ENCODE peak calls at places on chromosomes 11 and 22, in five cellular contexts. A is heart right ventricle, G is Caco-2, T is lung, M is neural progenitor cell. I is an unnamed sample.

GRCh38 chr11:63939351-63939920 is 634 bp downstream of the NAA40 start:
- DNase-seq in A (no peak), G (peak; percentile 53), T (no peak), M (no peak), I (no peak)

GRCh38 chr22:32696089-32696488 is 105.4 kb upstream of the TIMP3 start:
- DNase-seq in A (no peak), G (no peak), T (no peak), M (no peak), I (no peak)

GRCh38 chr11:90847268-90847886 is 624.5 kb upstream of the CHORDC1 start:
- DNase-seq in A (no peak), G (no peak), T (no peak), M (no peak), I (no peak)

GRCh38 chr11:28169816-28170215 is 61.6 kb downstream of the METTL15 start:
- DNase-seq in A (no peak), G (no peak), T (no peak), M (no peak), I (no peak)

GRCh38 chr11:2799881-2800654 is 85.5 kb downstream of the CDKN1C start:
- DNase-seq in A (no peak), G (peak; percentile 26), T (peak; percentile 22), M (no peak), I (peak; percentile 41)

GRCh38 chr11:69088676-69089146 is 40.0 kb downstream of the TPCN2 start:
- DNase-seq in A (peak; percentile 79), G (peak; percentile 90), T (peak; percentile 79), M (peak; percentile 86), I (peak; percentile 73)

GRCh38 chr22:27292542-27293298 is 508.8 kb downstream of the MN1 start:
- DNase-seq in A (no peak), G (no peak), T (no peak), M (peak; percentile 46), I (no peak)

GRCh38 chr22:41403532-41404318 is 22.0 kb downstream of the TEF start:
- DNase-seq in A (peak; percentile 91), G (peak; percentile 82), T (peak; percentile 89), M (peak; percentile 92), I (peak; percentile 95)

GRCh38 chr22:45082795-45083194 is 73.0 kb upstream of the PHF21B start:
- DNase-seq in A (no peak), G (no peak), T (no peak), M (peak; percentile 52), I (no peak)

GRCh38 chr11:45045692-45046471 is 95.2 kb upstream of the TP53I11 start:
- DNase-seq in A (peak; percentile 59), G (no peak), T (peak; percentile 48), M (no peak), I (no peak)

GRCh38 chr11:94519478-94520084 is 7.3 kb downstream of the C11orf97 start:
- DNase-seq in A (no peak), G (no peak), T (no peak), M (peak; percentile 40), I (no peak)

GRCh38 chr11:127531167-127531566 is 530.6 kb upstream of the KIRREL3 start:
- DNase-seq in A (no peak), G (no peak), T (no peak), M (no peak), I (no peak)

GRCh38 chr11:12840871-12841516 is 166.8 kb downstream of the TEAD1 start:
- DNase-seq in A (no peak), G (no peak), T (no peak), M (peak; percentile 38), I (no peak)

GRCh38 chr22:43152355-43153071 is 1.2 kb downstream of the TSPO start:
- DNase-seq in A (peak; percentile 70), G (no peak), T (peak; percentile 81), M (no peak), I (peak; percentile 83)

DNA sequence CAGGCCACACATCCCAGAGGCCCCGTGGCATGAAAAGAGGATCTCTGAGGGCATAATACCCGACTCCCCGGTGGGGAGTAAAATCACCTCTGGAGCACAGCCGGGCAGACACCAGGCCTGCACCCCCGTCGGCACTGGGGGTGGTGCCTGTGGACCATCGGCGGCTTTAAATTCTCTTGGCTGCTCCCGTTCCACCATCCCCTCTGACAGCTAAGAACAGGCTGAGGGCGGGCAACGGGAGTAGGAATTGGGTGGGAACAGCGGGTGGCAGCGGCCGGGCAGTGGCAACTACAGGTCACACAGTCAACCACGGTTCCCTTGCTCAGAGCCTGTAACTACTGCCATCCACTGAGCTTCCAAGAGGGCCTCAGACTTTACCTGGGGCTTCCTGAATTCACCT is 40.2 kb upstream of the MOB2 start:
- DNase-seq in A (no peak), G (no peak), T (no peak), M (no peak), I (peak; percentile 33)
- H3K4me1 ChIP-seq in A (peaks cover 84% of the 10 kb centered on the region), G (peaks cover 9% of the 10 kb centered on the region), T (peaks cover 17% of the 10 kb centered on the region), M (no peaks in the 10 kb centered on the region), I (no peaks in the 10 kb centered on the region)

DNA sequence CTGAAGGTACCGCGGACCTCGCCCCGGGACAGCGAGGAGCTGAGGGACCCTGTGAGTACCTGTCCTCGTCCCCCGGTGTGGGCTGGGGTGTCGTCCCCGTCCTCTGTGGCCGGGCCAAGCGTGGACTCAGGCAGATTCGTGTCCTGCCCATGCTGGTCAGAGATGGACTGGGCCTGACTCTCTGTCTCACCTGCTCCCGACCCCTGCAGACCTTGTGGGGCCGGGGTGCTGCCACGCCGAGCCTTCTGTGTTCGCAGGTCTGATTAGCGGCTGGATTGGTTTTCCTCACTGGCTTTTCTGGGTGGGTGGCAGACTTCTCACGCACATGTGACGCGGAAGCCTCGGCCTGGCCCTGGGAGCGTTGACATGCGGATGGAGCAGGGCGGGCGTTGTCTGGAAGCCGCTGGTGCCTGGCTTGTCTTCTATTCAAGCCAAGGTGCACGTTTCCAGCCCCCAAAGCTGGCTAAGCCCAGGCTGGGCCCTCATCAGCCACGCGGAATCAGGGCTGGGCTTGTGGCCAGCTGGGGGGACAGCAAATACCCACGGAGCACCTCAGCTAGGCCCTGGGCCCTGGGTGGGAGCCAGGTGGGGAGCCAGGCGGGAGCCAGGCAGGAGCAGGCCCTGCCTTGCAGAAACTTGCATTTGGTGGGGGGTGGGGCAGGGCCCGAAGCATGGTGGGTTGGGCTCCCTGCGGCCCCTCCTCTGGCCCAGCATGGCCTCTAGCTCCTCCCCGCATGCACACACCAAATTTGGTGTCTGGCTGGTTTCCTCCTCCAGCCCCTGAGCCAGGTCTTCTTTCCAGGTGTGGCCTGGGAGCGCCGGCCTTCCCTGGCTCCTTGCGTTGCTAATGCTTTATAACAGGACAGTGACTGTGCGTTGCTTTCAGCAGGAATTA is 7.0 kb downstream of the GRAMD4 start:
- DNase-seq in A (no peak), G (no peak), T (no peak), M (peak; percentile 41), I (no peak)
- TF ChIP-seq CTCF in A (no peak), G (no peak), T (no peak), M (no peak), I (no peak)

GRCh38 chr11:1566381-1567051 is 5.6 kb downstream of the DUSP8 start:
- DNase-seq in A (no peak), G (no peak), T (no peak), M (no peak), I (no peak)
- H3K4me1 ChIP-seq in A (peaks cover 50% of the 10 kb centered on the region), G (peaks cover 4% of the 10 kb centered on the region), T (peaks cover 3% of the 10 kb centered on the region), M (peaks cover 32% of the 10 kb centered on the region), I (peaks cover 9% of the 10 kb centered on the region)

DNA sequence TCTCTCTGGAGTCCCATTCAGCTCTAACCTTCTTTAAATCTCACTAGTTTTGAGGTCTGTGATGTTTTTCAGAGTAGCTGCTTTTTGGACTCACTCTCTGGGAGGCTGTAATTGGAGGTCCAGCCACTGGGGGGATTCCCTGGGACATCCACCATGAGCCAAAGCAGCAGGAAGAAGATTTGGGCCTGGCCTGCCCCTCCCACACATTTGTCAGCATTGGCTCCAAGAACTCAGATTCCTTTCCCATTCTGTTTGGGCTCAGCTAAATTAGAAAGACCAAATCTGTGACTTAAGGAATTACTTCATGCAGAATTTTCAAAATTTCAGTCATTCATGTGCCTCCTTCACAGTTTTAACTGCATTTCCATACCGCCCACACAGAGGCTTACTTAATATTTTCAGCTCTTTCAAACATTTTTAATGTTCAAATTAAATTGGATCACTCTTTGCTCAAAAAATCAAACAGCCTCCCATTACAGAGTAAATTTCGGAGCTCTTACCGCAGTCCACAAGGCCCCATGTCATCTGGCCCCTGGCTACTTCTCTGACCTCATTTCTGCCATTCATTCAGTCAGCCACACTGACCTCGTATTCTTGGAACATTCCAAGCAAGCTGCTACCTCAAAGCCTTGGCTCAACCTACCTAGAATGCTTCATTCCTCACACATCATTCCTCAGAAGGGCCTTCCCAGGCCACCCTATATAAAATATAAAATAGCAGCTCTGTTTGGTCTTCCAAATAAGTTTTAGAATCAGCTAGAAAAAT is 54.5 kb upstream of the RRAS2 start:
- DNase-seq in A (peak; percentile 17), G (no peak), T (no peak), M (peak; percentile 67), I (no peak)
- TF ChIP-seq CTCF in A (peak; percentile 46), G (no peak), T (no peak), M (peak; percentile 57), I (no peak)

GRCh38 chr11:83162377-83162776 is 5.4 kb downstream of the PCF11 start:
- DNase-seq in A (no peak), G (no peak), T (no peak), M (no peak), I (no peak)

GRCh38 chr11:83159901-83160865 is 3.3 kb downstream of the PCF11 start:
- DNase-seq in A (no peak), G (no peak), T (no peak), M (no peak), I (peak; percentile 35)

GRCh38 chr11:83158965-83159900 is 2.3 kb downstream of the PCF11 start:
- DNase-seq in A (no peak), G (no peak), T (no peak), M (no peak), I (no peak)

GRCh38 chr11:83158474-83158786 is 1.5 kb downstream of the PCF11 start:
- DNase-seq in A (no peak), G (no peak), T (no peak), M (no peak), I (no peak)

GRCh38 chr11:83161610-83162199 is 4.8 kb downstream of the PCF11 start:
- DNase-seq in A (no peak), G (no peak), T (no peak), M (no peak), I (no peak)
- H3K4me1 ChIP-seq in A (peaks cover 63% of the 10 kb centered on the region), G (peaks cover 18% of the 10 kb centered on the region), T (peaks cover 18% of the 10 kb centered on the region), M (peaks cover 17% of the 10 kb centered on the region), I (no peaks in the 10 kb centered on the region)

DNA sequence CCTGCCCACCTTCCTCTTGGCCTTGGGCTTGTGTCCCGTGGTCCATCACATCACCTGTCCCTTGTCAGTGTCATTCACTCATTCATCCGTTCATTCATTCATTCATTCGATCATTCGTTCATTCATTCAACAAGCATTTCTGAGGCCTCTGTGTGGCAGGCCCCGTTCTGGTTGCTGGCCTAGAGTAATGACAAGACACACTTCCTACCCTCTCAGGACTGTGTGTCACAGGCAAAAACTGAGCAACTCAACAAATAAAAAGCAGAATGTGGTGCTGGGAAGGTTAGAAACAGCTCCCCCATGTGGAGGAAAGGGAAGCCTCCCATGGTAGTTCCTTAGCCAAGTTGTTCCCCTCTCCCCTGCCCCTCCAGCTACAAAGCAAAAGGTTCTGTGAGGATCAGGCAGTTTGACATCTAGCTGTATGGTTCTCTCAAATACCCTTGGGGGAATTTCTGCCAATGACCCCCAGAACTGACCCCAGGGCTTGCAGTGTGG is 1.6 kb upstream of the OMP start:
- DNase-seq in A (no peak), G (no peak), T (no peak), M (peak; percentile 40), I (no peak)
- TF ChIP-seq CTCF in A (peak; percentile 34), G (peak; percentile 62), T (no peak), M (peak; percentile 62), I (peak; percentile 12)